ENCODE peak calls at places on chromosomes 13 and 19, in four cellular contexts. L is IMR-90, B is endothelial cell of umbilical vein, R is K562. I is an unnamed sample. For H3K9me1, the result is how much of the 10 kb centered on the place peaks cover.

GRCh38 chr19:41426952-41427646 is at the start of gene B3GNT8:
- DNase-seq in L (peak), R (peak), B (peak), I (peak)

GRCh38 chr13:70835349-70835748 is 727.1 kb upstream of the KLHL1 start:
- DNase-seq in R (no peak), B (no peak), L (no peak), I (no peak)

GRCh38 chr19:53237114-53237777 is 17.4 kb downstream of the ZNF677 start:
- DNase-seq in L (no peak), B (no peak), R (no peak), I (no peak)

GRCh38 chr13:19070398-19070735 is 111.3 kb downstream of the TUBA3C start:
- DNase-seq in L (no peak), B (no peak), R (no peak), I (no peak)

GRCh38 chr13:36847541-36848045 is 28.6 kb downstream of the RFXAP start:
- DNase-seq in L (no peak), B (no peak), R (no peak), I (no peak)

GRCh38 chr19:8569066-8569761 is 8.0 kb downstream of the MYO1F start:
- DNase-seq in L (peak), R (peak), B (no peak), I (peak)

GRCh38 chr13:42039457-42039945 is 8.9 kb upstream of the DGKH start:
- DNase-seq in L (no peak), B (no peak), R (peak), I (no peak)

GRCh38 chr13:26255717-26256277 is 1.9 kb downstream of the CDK8 start:
- DNase-seq in L (peak), R (peak), B (peak), I (no peak)

GRCh38 chr19:12864721-12865715 is 16.2 kb downstream of the DNASE2 start:
- DNase-seq in B (no peak), L (no peak), R (no peak), I (no peak)

GRCh38 chr13:43272866-43273265 is 249.5 kb downstream of the DNAJC15 start:
- DNase-seq in L (no peak), R (no peak), B (no peak), I (no peak)

GRCh38 chr19:2533686-2534085 is 57.8 kb downstream of the GADD45B start:
- DNase-seq in L (no peak), R (no peak), B (peak), I (no peak)

GRCh38 chr19:2534374-2535050 is 58.6 kb downstream of the GADD45B start:
- DNase-seq in L (no peak), B (no peak), R (no peak), I (no peak)

GRCh38 chr19:2536461-2536860 is 60.5 kb downstream of the GADD45B start:
- DNase-seq in R (no peak), L (no peak), B (peak), I (no peak)

GRCh38 chr19:2532252-2533071 is 56.5 kb downstream of the GADD45B start:
- DNase-seq in B (peak), L (peak), R (no peak), I (peak)

DNA sequence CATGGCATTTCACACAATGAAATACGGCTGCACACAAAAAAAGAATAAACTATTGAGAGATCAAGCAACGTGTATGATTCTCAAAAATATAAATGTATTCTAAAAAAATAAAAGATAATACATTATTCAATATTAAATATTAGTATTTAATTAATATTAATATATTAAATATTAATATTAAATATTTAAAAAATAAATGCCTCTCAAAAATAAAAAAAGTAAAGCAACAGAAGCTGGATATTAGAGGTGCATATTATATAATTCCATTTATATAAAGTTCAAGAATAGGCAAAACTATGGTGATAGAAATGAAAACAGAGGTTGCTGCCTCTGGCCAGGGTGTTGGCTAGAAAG is 57.1 kb downstream of the GADD45B start:
- DNase-seq in L (no peak), R (no peak), B (no peak), I (no peak)
- H3K9me1 ChIP-seq in L (under half), R (under half), B (under half), I (under half)

DNA sequence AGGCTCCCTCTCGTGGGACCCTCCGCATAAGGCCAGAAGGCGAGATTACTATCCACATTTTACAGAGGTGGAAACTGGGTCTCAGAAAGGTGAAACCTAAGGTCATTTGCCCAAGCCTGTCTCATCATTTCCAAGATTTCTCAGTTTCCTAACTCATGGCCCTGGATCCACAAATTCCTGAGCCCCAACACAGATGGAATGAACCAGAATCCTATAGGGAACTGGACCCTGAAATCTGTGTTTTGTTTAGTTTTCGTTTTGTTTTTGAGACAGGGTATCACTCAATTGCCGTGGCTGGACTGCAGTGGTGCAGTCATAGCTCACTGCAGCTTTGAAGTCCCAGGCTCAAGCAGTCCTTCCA is 563 bp upstream of the GNG7 start:
- DNase-seq in R (no peak), B (no peak), L (no peak), I (no peak)
- H3K9me1 ChIP-seq in R (under half), B (under half), L (under half), I (under half)

GRCh38 chr19:55624109-55625003 is at the start of gene ZNF784:
- DNase-seq in L (peak), B (peak), R (peak), I (peak)

GRCh38 chr19:55626350-55626749 is 2.0 kb upstream of the ZNF784 start:
- DNase-seq in L (no peak), B (no peak), R (no peak), I (no peak)

GRCh38 chr19:55622242-55622969 is 2.0 kb downstream of the ZNF784 start:
- DNase-seq in L (no peak), R (no peak), B (no peak), I (no peak)

GRCh38 chr19:55623130-55623868 is 1.1 kb downstream of the ZNF784 start:
- DNase-seq in B (no peak), L (no peak), R (peak), I (no peak)

GRCh38 chr19:55625004-55625326 is 599 bp upstream of the ZNF784 start:
- DNase-seq in R (no peak), B (no peak), L (no peak), I (no peak)
- H3K9me1 ChIP-seq in R (under half), B (under half), L (under half), I (under half)

GRCh38 chr13:109735567-109735966 is 50.8 kb downstream of the IRS2 start:
- DNase-seq in B (no peak), R (no peak), L (no peak), I (no peak)
- H3K9me1 ChIP-seq in B (under half), R (under half), L (under half), I (under half)

GRCh38 chr13:80900557-80900956 is 559.6 kb upstream of the SPRY2 start:
- DNase-seq in R (no peak), B (no peak), L (no peak), I (no peak)
- H3K9me1 ChIP-seq in R (under half), B (under half), L (under half), I (under half)

DNA sequence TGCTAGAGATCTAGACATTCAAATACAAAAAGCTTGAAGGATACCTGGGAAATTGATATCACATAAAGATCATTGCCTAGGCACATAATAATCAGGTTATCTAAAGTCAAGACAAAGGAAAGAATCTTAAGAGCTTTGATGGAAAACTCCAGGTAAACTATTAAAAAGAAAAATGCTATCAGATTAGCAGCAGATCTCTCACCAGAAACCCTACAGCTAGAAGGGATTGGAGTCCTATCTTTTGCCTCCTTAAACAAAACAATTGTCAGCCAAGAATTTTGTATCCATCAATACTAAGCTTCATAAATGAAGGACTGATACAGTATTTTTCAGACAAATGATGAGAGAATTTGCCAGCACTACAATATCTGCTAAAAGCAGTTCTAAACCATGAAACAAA is 682.4 kb upstream of the ATXN8OS start:
- DNase-seq in L (no peak), R (no peak), B (no peak), I (no peak)
- H3K9me1 ChIP-seq in L (under half), R (under half), B (under half), I (under half)

GRCh38 chr13:31431722-31432137 is 232.0 kb downstream of the B3GLCT start:
- DNase-seq in B (peak), L (peak), R (peak), I (no peak)
- H3K9me1 ChIP-seq in B (under half), L (under half), R (under half), I (under half)

DNA sequence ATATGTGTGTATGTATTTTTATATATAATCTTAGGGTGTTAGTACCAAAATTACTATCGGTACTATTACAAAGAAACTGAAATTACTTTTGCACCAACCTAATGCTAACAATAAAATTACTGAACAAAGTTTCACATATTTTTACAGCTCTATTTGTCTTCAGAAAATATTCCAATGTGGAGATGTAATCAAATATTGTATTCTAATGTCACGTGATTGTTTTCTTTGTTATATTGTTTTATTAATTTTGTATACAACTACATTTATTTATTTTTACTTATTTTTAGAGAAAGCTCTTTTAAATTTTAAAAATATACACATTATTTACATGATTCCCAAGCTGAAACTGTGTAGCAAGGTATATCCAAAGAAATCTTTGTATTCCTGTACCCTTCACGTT is 227.1 kb upstream of the KLF12 start:
- DNase-seq in B (no peak), L (no peak), R (no peak), I (no peak)
- H3K9me1 ChIP-seq in B (under half), L (under half), R (under half), I (under half)

GRCh38 chr13:52067237-52067636 is 42.7 kb downstream of the UTP14C start:
- DNase-seq in B (no peak), R (peak), L (no peak), I (no peak)

DNA sequence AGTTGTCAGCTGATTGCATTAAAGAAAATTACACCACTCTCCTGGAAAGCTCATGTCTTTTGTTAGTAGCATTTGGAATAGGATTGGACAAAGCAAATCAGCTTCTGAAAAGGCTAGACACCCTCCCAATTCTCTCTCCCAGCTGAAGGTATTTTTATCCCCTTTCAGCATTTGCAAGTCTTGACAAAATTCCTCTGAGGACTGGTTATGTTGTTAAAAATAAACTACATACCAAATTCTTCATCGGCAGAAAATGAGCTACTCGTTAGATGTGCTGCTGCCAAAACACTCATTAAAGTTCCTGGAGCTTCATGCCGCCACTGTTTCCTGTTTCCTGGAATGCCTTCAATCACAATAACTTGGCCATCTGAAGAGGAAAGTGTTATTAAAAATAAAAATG is 37.1 kb downstream of the UTP14C start:
- DNase-seq in B (peak), R (no peak), L (no peak), I (no peak)
- H3K9me1 ChIP-seq in B (under half), R (under half), L (under half), I (under half)